ENCODE peak calls at places on chromosomes 7 and 10, in four cellular contexts. S is neuronal stem cell, V is IMR-90, O is mesendoderm. G is an unnamed sample.

GRCh38 chr7:108211382-108212201 is 81.4 kb upstream of the LAMB4 start:
- DNase-seq in S (no peak), V (peak), O (peak), G (peak)

GRCh38 chr10:61836888-61837747 is 64.4 kb upstream of the ARID5B start:
- DNase-seq in S (no peak), V (peak), O (no peak), G (peak)

GRCh38 chr10:90925078-90926029 is 4.5 kb upstream of the ANKRD1 start:
- DNase-seq in S (no peak), V (no peak), O (peak), G (no peak)

GRCh38 chr10:91549296-91549695 is 83.6 kb downstream of the PPP1R3C start:
- DNase-seq in S (no peak), V (no peak), O (no peak), G (no peak)

GRCh38 chr10:88027570-88027969 is 164.1 kb downstream of the PTEN start:
- DNase-seq in S (no peak), V (no peak), O (no peak), G (no peak)

GRCh38 chr10:12710594-12711343 is 290.7 kb downstream of the CCDC3 start:
- DNase-seq in S (peak), V (peak), O (peak), G (peak)

GRCh38 chr7:116524609-116525297 is at the start of gene CAV1:
- DNase-seq in S (no peak), V (peak), O (peak), G (peak)

GRCh38 chr7:99791021-99791420 is 7.0 kb upstream of the CYP3A4 start:
- DNase-seq in S (no peak), V (peak), O (no peak), G (no peak)

GRCh38 chr10:13701157-13701919 is 114.6 kb downstream of the PRPF18 start:
- DNase-seq in S (no peak), V (no peak), O (no peak), G (no peak)

GRCh38 chr7:97499204-97499603 is 232.7 kb upstream of the TAC1 start:
- DNase-seq in S (peak), V (no peak), O (peak), G (no peak)

GRCh38 chr7:471191-471865 is 48.3 kb downstream of the PDGFA start:
- DNase-seq in S (no peak), V (no peak), O (no peak), G (no peak)

GRCh38 chr10:132834891-132835847 is 49.2 kb upstream of the NKX6-2 start:
- DNase-seq in S (no peak), V (no peak), O (no peak), G (no peak)
- H3K4ac ChIP-seq in S (no peak), V (no peak), O (no peak), G (no peak)

GRCh38 chr7:12687213-12688171 is at the start of gene ARL4A:
- DNase-seq in S (peak), V (peak), O (peak), G (peak)
- H3K27ac ChIP-seq in S (peak), V (peak), O (peak), G (peak)

DNA sequence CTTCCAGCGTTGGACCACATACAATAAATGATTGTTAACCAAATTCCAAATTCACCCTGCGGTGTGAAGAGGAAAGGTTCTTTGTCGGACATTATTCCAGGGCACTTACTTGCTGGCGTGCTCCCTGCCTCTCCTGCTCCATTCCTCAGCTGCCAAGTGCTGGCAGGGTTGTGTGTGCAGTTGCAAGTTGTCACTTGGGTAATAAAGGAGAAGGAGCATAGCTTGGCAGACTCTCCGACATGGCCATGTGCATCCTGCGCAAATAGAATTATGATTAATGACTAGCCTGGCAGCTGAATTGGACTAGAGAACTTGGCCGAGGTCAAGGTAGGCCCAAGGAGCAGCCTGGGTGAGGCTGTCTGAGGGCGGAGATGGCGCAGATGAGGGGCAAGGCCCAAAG is 92.3 kb upstream of the ELMO1 start:
- DNase-seq in S (no peak), V (no peak), O (no peak), G (no peak)
- H3K4ac ChIP-seq in S (no peak), V (no peak), O (no peak), G (no peak)

DNA sequence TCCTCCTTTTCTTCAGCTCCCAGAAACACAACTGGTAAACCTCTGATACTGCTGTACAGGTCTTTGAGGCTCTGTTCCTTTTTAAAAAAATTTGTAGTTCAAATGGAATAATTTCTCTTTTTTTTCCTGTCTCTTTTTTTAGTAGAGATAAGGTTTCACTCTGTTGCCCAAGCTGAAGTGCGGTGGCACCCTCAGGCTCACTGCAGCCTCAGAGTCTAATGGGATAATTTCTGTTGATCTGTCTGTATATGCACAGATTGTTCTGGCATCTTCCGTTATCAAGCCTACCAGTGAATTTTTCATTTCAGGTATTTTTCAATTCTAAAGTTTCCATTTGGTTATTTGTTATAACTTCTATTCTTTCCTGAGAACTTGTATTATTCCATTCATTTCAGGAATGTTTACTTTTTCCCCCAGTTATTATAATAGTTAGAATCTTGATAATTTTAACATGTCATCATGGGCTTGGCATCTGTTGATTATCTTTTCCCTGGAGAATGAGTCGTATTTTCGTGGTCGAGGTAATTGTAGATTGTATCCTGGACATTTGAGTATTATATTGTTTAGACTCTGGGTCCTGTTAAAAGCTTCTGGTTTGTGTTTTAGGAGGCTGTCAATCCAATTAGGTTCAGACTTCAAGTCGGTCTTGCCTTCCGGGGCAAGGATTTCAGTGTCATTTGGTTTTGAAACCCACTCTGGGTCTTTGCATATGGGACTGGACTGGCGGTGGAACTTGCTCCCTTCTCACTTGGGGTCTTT is 24.5 kb downstream of the CRCP start:
- DNase-seq in S (no peak), V (peak), O (no peak), G (no peak)
- H3K27ac ChIP-seq in S (no peak), V (peak), O (no peak), G (peak)

DNA sequence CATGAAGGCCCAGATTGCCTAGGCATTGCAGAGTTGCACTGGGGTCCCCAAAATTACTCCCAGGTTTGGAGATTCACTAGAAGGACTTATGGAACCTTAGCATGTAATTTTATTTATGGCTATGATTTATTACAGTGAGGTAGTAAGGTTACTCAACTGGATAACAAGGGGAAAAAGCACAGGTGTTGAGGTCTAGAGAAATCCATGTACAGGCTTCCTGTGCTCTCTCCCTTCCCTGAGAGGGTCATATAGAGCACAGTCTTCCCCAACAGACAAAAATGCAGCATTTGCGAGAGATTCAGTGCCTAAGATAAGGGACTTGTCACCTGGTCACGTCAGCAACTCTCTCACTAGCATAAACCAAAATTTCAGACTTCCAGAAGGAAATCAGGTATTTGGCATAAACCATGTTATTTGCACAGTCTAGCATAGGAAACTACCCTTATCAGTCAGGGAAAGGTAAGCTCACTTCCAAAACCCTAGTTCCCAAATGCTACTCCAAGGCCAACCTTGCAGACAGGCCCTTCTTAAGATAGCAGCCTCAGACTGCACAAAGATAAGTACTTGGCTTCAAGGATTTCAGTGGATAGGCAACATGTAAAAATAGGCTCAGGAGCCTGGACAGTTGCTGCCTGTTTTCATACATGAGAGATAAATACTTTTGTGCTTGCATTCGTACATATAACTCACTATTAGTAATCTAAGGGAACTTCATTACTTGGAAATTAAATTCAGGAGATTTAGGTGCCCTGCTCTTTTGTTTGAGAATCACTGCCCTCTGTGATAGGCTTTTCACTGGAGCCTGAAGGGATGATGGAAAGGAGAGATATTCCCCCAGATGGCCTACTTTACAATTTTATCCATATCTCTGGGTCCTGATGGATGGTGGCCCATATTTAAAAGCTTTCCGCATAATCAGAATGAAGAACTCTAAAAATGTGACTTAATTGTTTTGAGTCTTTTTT is 378.4 kb upstream of the LRGUK start:
- DNase-seq in S (no peak), V (no peak), O (no peak), G (no peak)
- H3K4ac ChIP-seq in S (no peak), V (no peak), O (no peak), G (no peak)

GRCh38 chr10:22228167-22228938 is 10.5 kb upstream of the EBLN1 start:
- DNase-seq in S (no peak), V (no peak), O (no peak), G (no peak)
- H3K27ac ChIP-seq in S (no peak), V (no peak), O (no peak), G (peak)

GRCh38 chr10:29160110-29160669 is 128.7 kb upstream of the LYZL1 start:
- DNase-seq in S (no peak), V (peak), O (peak), G (peak)
- H3K4ac ChIP-seq in S (no peak), V (peak), O (peak), G (peak)

DNA sequence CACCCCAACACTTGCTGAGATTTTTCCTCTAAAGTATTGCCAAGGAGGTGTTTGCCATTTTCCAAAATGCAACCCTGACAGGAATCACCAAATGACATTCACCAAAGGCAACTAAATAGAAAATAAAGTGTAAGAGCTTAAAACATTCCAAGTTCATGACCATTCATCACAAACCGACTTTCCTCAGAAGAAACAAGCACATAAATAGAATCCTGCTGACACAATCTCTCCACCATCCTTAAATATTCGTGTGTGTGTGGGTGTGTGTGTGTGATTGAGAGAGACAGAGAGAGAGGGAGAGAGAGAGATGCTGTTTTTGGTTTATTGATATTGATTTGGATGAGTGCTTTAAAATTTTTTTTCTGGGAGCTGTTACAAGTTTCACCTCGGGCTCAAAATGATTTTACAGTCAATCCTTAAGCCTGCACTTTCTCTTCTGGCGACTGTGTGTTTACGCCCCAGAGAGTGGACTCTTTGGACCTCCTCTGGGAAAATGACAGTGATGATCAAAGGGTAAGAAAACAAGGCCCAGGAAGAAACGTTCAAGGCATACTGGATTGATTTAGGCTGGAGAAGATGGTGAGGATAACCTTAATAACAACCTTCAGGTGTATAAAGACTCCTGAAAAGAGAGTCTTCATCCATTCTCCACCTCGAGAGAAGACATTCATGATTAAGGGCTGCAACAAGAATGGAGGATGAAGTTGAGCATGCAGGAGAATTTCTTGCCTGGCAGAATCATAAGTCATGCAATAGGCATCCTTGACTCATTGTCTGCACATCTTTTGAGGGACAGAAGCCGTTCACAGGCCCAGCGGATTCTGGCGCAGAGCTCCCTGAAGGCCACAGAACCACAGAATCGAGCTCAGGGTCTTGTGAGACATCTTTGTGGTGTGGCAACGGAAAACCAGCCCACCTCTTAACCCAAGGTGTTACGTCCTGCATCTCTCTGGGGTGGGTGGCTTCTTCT is 104.4 kb upstream of the FGFR2 start:
- DNase-seq in S (no peak), V (peak), O (no peak), G (no peak)
- H3K27ac ChIP-seq in S (no peak), V (no peak), O (no peak), G (no peak)

GRCh38 chr10:89213191-89213808 is 6.2 kb upstream of the CH25H start:
- DNase-seq in S (peak), V (peak), O (peak), G (peak)

GRCh38 chr10:89217057-89217990 is 10.2 kb upstream of the CH25H start:
- DNase-seq in S (peak), V (peak), O (peak), G (peak)

GRCh38 chr10:89215511-89215910 is 8.4 kb upstream of the CH25H start:
- DNase-seq in S (no peak), V (peak), O (no peak), G (no peak)

GRCh38 chr10:89214766-89215165 is 7.6 kb upstream of the CH25H start:
- DNase-seq in S (no peak), V (no peak), O (no peak), G (no peak)

GRCh38 chr10:89216056-89216455 is 8.9 kb upstream of the CH25H start:
- DNase-seq in S (no peak), V (no peak), O (no peak), G (no peak)
- H3K4ac ChIP-seq in S (no peak), V (no peak), O (no peak), G (no peak)

G was measured in mesenchymal stem cell.